ENCODE peak calls at places on chromosome 15, in seven cellular contexts. J, E, Z, O, A, K and U are unnamed samples.

GRCh38 chr15:92098869-92099268 is 245.4 kb downstream of the SLCO3A1 start:
- DNase-seq in J (no peak), K (no peak), A (no peak), E (peak; percentile 57), Z (no peak), O (no peak), U (no peak)

GRCh38 chr15:67927501-67928156 is 87.8 kb upstream of the RNU6-1 start:
- DNase-seq in J (peak; percentile 68), O (no peak), Z (peak; percentile 75), E (peak; percentile 92), A (no peak), K (no peak), U (peak; percentile 68)

GRCh38 chr15:90151989-90152645 is 49.0 kb upstream of the SEMA4B start:
- DNase-seq in A (no peak), E (peak; percentile 28), J (no peak), O (no peak), Z (no peak), K (no peak), U (no peak)

GRCh38 chr15:47756872-47757271 is 39.6 kb downstream of the SEMA6D start:
- DNase-seq in Z (no peak), K (no peak), A (no peak), E (no peak), J (peak; percentile 69), O (no peak), U (peak; percentile 60)

GRCh38 chr15:58179741-58180381 is 41.7 kb downstream of the AQP9 start:
- DNase-seq in E (no peak), Z (no peak), A (no peak), J (no peak), O (no peak), K (no peak), U (no peak)

GRCh38 chr15:43293402-43293801 is 26.7 kb upstream of the TGM5 start:
- DNase-seq in K (no peak), O (no peak), A (no peak), Z (no peak), J (no peak), E (no peak), U (no peak)

GRCh38 chr15:79195239-79195638 is 87.3 kb upstream of the ANKRD34C start:
- DNase-seq in O (no peak), J (no peak), A (no peak), K (no peak), E (no peak), Z (no peak), U (no peak)

GRCh38 chr15:92158426-92158825 is 235.3 kb upstream of the ST8SIA2 start:
- DNase-seq in E (no peak), A (peak; percentile 38), Z (no peak), O (no peak), J (no peak), K (no peak), U (no peak)

GRCh38 chr15:63510548-63510940 is 6.2 kb downstream of the USP3 start:
- DNase-seq in K (no peak), A (no peak), Z (no peak), E (no peak), J (no peak), O (peak; percentile 97), U (no peak)

GRCh38 chr15:79897701-79898113 is 893 bp upstream of the MTHFS start:
- DNase-seq in Z (no peak), J (no peak), E (no peak), K (no peak), O (peak; percentile 13), A (peak; percentile 22), U (no peak)